ENCODE peak calls at places on chromosome 21, in nine cellular contexts. D is cardiac fibroblast; W is WTC11; M is hepatocyte; Z is CD8-positive, alpha-beta T cell; L is AG04450; H is epithelial cell of esophagus; R is OCI-LY7; K is brain microvascular endothelial cell. E is an unnamed sample.

GRCh38 chr21:33443174-33443573 is 36.6 kb downstream of the TMEM50B start:
- DNase-seq in D (no peak), W (no peak), M (no peak), Z (no peak), L (no peak), H (no peak), R (no peak), K (no peak), E (no peak)

GRCh38 chr21:45611296-45611695 is 32.2 kb upstream of the PCBP3 start:
- DNase-seq in D (no peak), W (peak; percentile 6), M (no peak), Z (no peak), L (no peak), H (no peak), R (no peak), K (no peak), E (no peak)

GRCh38 chr21:9780441-9780937 is 740.9 kb upstream of the TPTE start:
- DNase-seq in D (no peak), W (no peak), M (no peak), Z (no peak), L (no peak), H (no peak), R (no peak), K (no peak), E (no peak)

GRCh38 chr21:28761709-28762356 is 230.8 kb downstream of the LTN1 start:
- DNase-seq in D (peak; percentile 23), W (no peak), M (no peak), Z (no peak), L (no peak), H (no peak), R (no peak), K (no peak), E (no peak)

GRCh38 chr21:37670883-37671282 is 245.4 kb downstream of the KCNJ6 start:
- DNase-seq in D (peak; percentile 82), W (no peak), M (no peak), Z (no peak), L (no peak), H (peak; percentile 49), R (no peak), K (peak; percentile 28), E (peak; percentile 66)

GRCh38 chr21:17527711-17528110 is 14.9 kb downstream of the CXADR start:
- DNase-seq in D (peak; percentile 11), W (no peak), M (no peak), Z (no peak), L (no peak), H (no peak), R (no peak), K (peak; percentile 12), E (no peak)

GRCh38 chr21:27225142-27225541 is 258.3 kb upstream of the ADAMTS5 start:
- DNase-seq in D (peak; percentile 21), W (no peak), M (no peak), Z (no peak), L (no peak), H (no peak), R (no peak), K (no peak), E (no peak)

GRCh38 chr21:29372063-29372802 is 73.5 kb downstream of the BACH1 start:
- DNase-seq in D (peak; percentile 88), W (peak; percentile 24), M (peak; percentile 85), Z (peak; percentile 39), L (peak; percentile 66), H (peak; percentile 82), R (peak; percentile 84), K (peak; percentile 81), E (peak; percentile 57)

GRCh38 chr21:29335720-29336119 is 37.0 kb downstream of the BACH1 start:
- DNase-seq in D (peak; percentile 39), W (no peak), M (no peak), Z (no peak), L (no peak), H (peak; percentile 40), R (no peak), K (no peak), E (no peak)

GRCh38 chr21:16742116-16742515 is 770.7 kb upstream of the CXADR start:
- DNase-seq in D (peak; percentile 36), W (no peak), M (no peak), Z (no peak), L (no peak), H (no peak), R (no peak), K (no peak), E (no peak)

GRCh38 chr21:27171704-27172103 is 204.8 kb upstream of the ADAMTS5 start:
- DNase-seq in D (peak; percentile 54), W (no peak), M (no peak), Z (no peak), L (no peak), H (no peak), R (no peak), K (no peak), E (no peak)

GRCh38 chr21:17925900-17926299 is 106.7 kb upstream of the C21orf91 start:
- DNase-seq in D (peak; percentile 33), W (no peak), M (peak; percentile 39), Z (no peak), L (no peak), H (peak; percentile 58), R (peak; percentile 21), K (no peak), E (peak; percentile 6)

GRCh38 chr21:35927262-35927661 is 133.1 kb downstream of the SETD4 start:
- DNase-seq in D (no peak), W (no peak), M (no peak), Z (no peak), L (no peak), H (no peak), R (no peak), K (no peak), E (no peak)

GRCh38 chr21:33396436-33396835 is 6.8 kb upstream of the IFNGR2 start:
- DNase-seq in D (no peak), W (no peak), M (no peak), Z (no peak), L (no peak), H (no peak), R (no peak), K (no peak), E (no peak)

GRCh38 chr21:36044056-36044455 is 16.3 kb downstream of the SETD4 start:
- DNase-seq in D (no peak), W (no peak), M (no peak), Z (no peak), L (no peak), H (no peak), R (no peak), K (no peak), E (no peak)

GRCh38 chr21:17542371-17542992 is 29.6 kb downstream of the CXADR start:
- DNase-seq in D (peak; percentile 16), W (no peak), M (no peak), Z (no peak), L (no peak), H (no peak), R (no peak), K (peak; percentile 25), E (no peak)

GRCh38 chr21:33042812-33043211 is 17.1 kb downstream of the OLIG2 start:
- DNase-seq in D (peak; percentile 90), W (no peak), M (no peak), Z (no peak), L (peak; percentile 85), H (peak; percentile 71), R (no peak), K (peak; percentile 92), E (peak; percentile 24)

GRCh38 chr21:17491716-17492414 is 21.0 kb upstream of the CXADR start:
- DNase-seq in D (peak; percentile 97), W (no peak), M (peak; percentile 21), Z (no peak), L (peak; percentile 93), H (peak; percentile 91), R (no peak), K (peak; percentile 98), E (peak; percentile 18)

GRCh38 chr21:29873908-29874307 is 65.9 kb downstream of the GRIK1 start:
- DNase-seq in D (no peak), W (peak; percentile 16), M (no peak), Z (no peak), L (no peak), H (no peak), R (no peak), K (no peak), E (no peak)

GRCh38 chr21:21137986-21138385 is 139.8 kb downstream of the NCAM2 start:
- DNase-seq in D (peak; percentile 45), W (no peak), M (no peak), Z (no peak), L (peak; percentile 53), H (no peak), R (no peak), K (peak; percentile 16), E (no peak)
- TF ChIP-seq CTCF in D (no peak), W (no peak), M (no peak), Z (no peak), L (no peak), H (no peak), R (no peak), K (no peak), E (no peak)

GRCh38 chr21:34807146-34807880 is 138.5 kb downstream of the CLIC6 start:
- DNase-seq in D (peak; percentile 91), W (no peak), M (peak; percentile 58), Z (peak; percentile 79), L (peak; percentile 81), H (peak; percentile 98), R (no peak), K (peak; percentile 98), E (peak; percentile 51)
- TF ChIP-seq CTCF in D (no peak), W (no peak), M (no peak), Z (no peak), L (no peak), H (no peak), R (no peak), K (peak; percentile 33), E (no peak)

GRCh38 chr21:42520628-42521253 is 7.1 kb downstream of the SLC37A1 start:
- DNase-seq in D (no peak), W (peak; percentile 71), M (no peak), Z (no peak), L (no peak), H (no peak), R (no peak), K (no peak), E (no peak)
- TF ChIP-seq CTCF in D (peak; percentile 34), W (no peak), M (peak; percentile 6), Z (no peak), L (peak; percentile 24), H (peak; percentile 12), R (no peak), K (peak; percentile 59), E (no peak)

GRCh38 chr21:34670962-34671348 is 2.2 kb downstream of the CLIC6 start:
- DNase-seq in D (no peak), W (no peak), M (no peak), Z (no peak), L (no peak), H (no peak), R (no peak), K (no peak), E (no peak)
- TF ChIP-seq CTCF in D (no peak), W (no peak), M (peak; percentile 3), Z (no peak), L (peak; percentile 4), H (no peak), R (no peak), K (no peak), E (no peak)

GRCh38 chr21:44455524-44456206 is 355 bp downstream of the LRRC3 start:
- DNase-seq in D (peak; percentile 34), W (peak; percentile 43), M (peak; percentile 69), Z (no peak), L (no peak), H (peak; percentile 2), R (no peak), K (no peak), E (peak; percentile 49)
- TF ChIP-seq CTCF in D (no peak), W (no peak), M (peak; percentile 37), Z (no peak), L (no peak), H (no peak), R (no peak), K (peak; percentile 13), E (no peak)

E was measured in Calu3.